ENCODE peak calls at places on chromosomes 3 and 15, in nine cellular contexts. Q is pancreas, H is right atrium auricular region, C is psoas muscle, F is tibial artery, L is heart right ventricle, A is bronchial epithelial cell, Z is cardiac muscle cell, B is A673. W is an unnamed sample. For H3K36me3, the result is how much of the 10 kb centered on the place peaks cover.

GRCh38 chr3:46607603-46608028 is 4.7 kb upstream of the FAM240A start:
- DNase-seq in B (peak), Q (no peak), L (no peak), Z (peak), H (no peak), C (peak), F (no peak), A (no peak), W (no peak)

GRCh38 chr15:29348308-29348914 is 78.8 kb upstream of the NSMCE3 start:
- DNase-seq in F (no peak), C (no peak), Q (no peak), Z (peak), H (no peak), L (no peak), A (peak), B (no peak), W (peak)

GRCh38 chr3:28915711-28916481 is 365.0 kb upstream of the RBMS3 start:
- DNase-seq in A (peak), C (no peak), F (no peak), Z (peak), H (no peak), L (no peak), B (peak), Q (no peak), W (peak)

GRCh38 chr3:150798122-150798618 is 35.2 kb upstream of the SIAH2 start:
- DNase-seq in Q (no peak), F (no peak), L (no peak), B (no peak), A (no peak), H (no peak), C (no peak), Z (peak), W (peak)

GRCh38 chr3:141686477-141687280 is 51.4 kb upstream of the RNF7 start:
- DNase-seq in L (peak), F (peak), Q (no peak), C (peak), B (peak), Z (peak), H (peak), A (peak), W (peak)

GRCh38 chr3:30231277-30232141 is 374.9 kb upstream of the TGFBR2 start:
- DNase-seq in Q (no peak), C (no peak), L (no peak), B (no peak), H (no peak), Z (peak), F (no peak), A (no peak), W (no peak)

GRCh38 chr15:40242671-40243070 is 3.8 kb downstream of the PAK6 start:
- DNase-seq in F (no peak), L (no peak), H (no peak), C (no peak), Q (no peak), A (no peak), B (no peak), Z (no peak), W (no peak)

GRCh38 chr3:186909078-186909853 is 21.1 kb upstream of the ST6GAL1 start:
- DNase-seq in H (no peak), Z (no peak), Q (no peak), C (no peak), B (no peak), F (no peak), L (no peak), A (no peak), W (no peak)

GRCh38 chr15:25090073-25090733 is 135.4 kb downstream of the SNRPN start:
- DNase-seq in H (peak), A (no peak), Q (no peak), L (no peak), C (no peak), B (no peak), Z (no peak), F (no peak), W (no peak)

GRCh38 chr3:155604126-155604525 is 140.7 kb downstream of the PLCH1 start:
- DNase-seq in C (no peak), H (no peak), F (no peak), Z (no peak), L (no peak), A (peak), Q (no peak), B (no peak), W (no peak)

GRCh38 chr3:160676547-160677303 is at the start of gene ARL14:
- DNase-seq in A (peak), F (no peak), H (no peak), B (no peak), C (no peak), Q (no peak), Z (peak), L (no peak), W (peak)

GRCh38 chr3:36866358-36866757 is 78.5 kb downstream of the TRANK1 start:
- DNase-seq in Q (no peak), B (peak), L (no peak), A (no peak), Z (no peak), F (no peak), C (no peak), H (no peak), W (no peak)

GRCh38 chr3:140552403-140552802 is 125.5 kb upstream of the TRIM42 start:
- DNase-seq in L (no peak), Q (no peak), C (no peak), F (no peak), Z (no peak), A (no peak), H (no peak), B (no peak), W (no peak)

GRCh38 chr3:40458473-40458872 is 1.3 kb downstream of the RPL14 start:
- DNase-seq in H (no peak), B (no peak), A (no peak), Z (no peak), Q (no peak), F (no peak), C (no peak), L (no peak), W (no peak)

GRCh38 chr3:119810018-119810435 is 28.1 kb downstream of the NR1I2 start:
- DNase-seq in F (no peak), B (peak), Z (peak), C (no peak), A (peak), L (peak), H (no peak), Q (peak), W (peak)

GRCh38 chr3:42610978-42611377 is 10.5 kb downstream of the NKTR start:
- DNase-seq in Q (no peak), H (no peak), B (no peak), F (no peak), A (no peak), C (no peak), Z (no peak), L (no peak), W (no peak)

GRCh38 chr15:96321422-96322391 is 8.8 kb upstream of the NR2F2 start:
- DNase-seq in A (no peak), H (peak), Z (peak), F (peak), B (peak), C (peak), L (no peak), Q (peak), W (no peak)

GRCh38 chr3:38117748-38118420 is 19.0 kb downstream of the ACAA1 start:
- DNase-seq in A (peak), H (peak), L (peak), Z (peak), C (peak), Q (peak), B (peak), F (peak), W (peak)

GRCh38 chr3:42717311-42717710 is 14.7 kb upstream of the HHATL start:
- DNase-seq in F (no peak), B (no peak), Q (no peak), L (no peak), H (no peak), Z (peak), C (no peak), A (no peak), W (no peak)

GRCh38 chr15:40958146-40958545 is 4.9 kb downstream of the CHAC1 start:
- DNase-seq in Z (no peak), H (no peak), B (no peak), A (no peak), L (no peak), Q (peak), C (peak), F (no peak), W (peak)

GRCh38 chr15:88804257-88804656 is 1.0 kb downstream of the ACAN start:
- DNase-seq in L (no peak), B (no peak), Z (no peak), F (no peak), H (no peak), Q (no peak), C (no peak), A (no peak), W (no peak)

GRCh38 chr15:88802250-88802990 is 816 bp upstream of the ACAN start:
- DNase-seq in C (no peak), Q (no peak), H (no peak), L (no peak), F (no peak), Z (no peak), A (no peak), B (no peak), W (no peak)

GRCh38 chr15:88803241-88803919 is at the start of gene ACAN:
- DNase-seq in H (no peak), Z (no peak), L (no peak), C (no peak), B (no peak), Q (peak), F (no peak), A (no peak), W (no peak)

GRCh38 chr15:88803920-88804247 is 648 bp downstream of the ACAN start:
- DNase-seq in C (no peak), H (no peak), L (no peak), B (no peak), F (no peak), A (no peak), Q (no peak), Z (no peak), W (no peak)

GRCh38 chr15:88802991-88803240 is 320 bp upstream of the ACAN start:
- DNase-seq in C (no peak), Z (no peak), Q (no peak), B (no peak), F (no peak), H (no peak), L (no peak), A (no peak), W (no peak)
- H3K4me3 ChIP-seq in C (peak), Z (peak), Q (peak), B (no peak), F (peak), H (no peak), L (peak), A (no peak), W (no peak)

GRCh38 chr3:183941216-183941615 is 56.5 kb upstream of the PARL start:
- DNase-seq in L (no peak), C (no peak), B (no peak), F (no peak), Z (no peak), A (no peak), Q (no peak), H (no peak), W (no peak)

GRCh38 chr3:183943739-183944138 is 59.1 kb upstream of the PARL start:
- DNase-seq in L (no peak), B (no peak), Z (no peak), Q (no peak), C (no peak), F (no peak), H (no peak), A (no peak), W (no peak)

GRCh38 chr3:183946037-183946436 is 61.4 kb upstream of the PARL start:
- DNase-seq in H (no peak), F (no peak), Z (no peak), Q (no peak), C (no peak), L (no peak), A (no peak), B (no peak), W (no peak)

GRCh38 chr3:183949690-183950089 is 65.0 kb upstream of the PARL start:
- DNase-seq in A (no peak), L (no peak), B (no peak), H (no peak), F (no peak), Q (no peak), Z (no peak), C (no peak), W (no peak)

DNA sequence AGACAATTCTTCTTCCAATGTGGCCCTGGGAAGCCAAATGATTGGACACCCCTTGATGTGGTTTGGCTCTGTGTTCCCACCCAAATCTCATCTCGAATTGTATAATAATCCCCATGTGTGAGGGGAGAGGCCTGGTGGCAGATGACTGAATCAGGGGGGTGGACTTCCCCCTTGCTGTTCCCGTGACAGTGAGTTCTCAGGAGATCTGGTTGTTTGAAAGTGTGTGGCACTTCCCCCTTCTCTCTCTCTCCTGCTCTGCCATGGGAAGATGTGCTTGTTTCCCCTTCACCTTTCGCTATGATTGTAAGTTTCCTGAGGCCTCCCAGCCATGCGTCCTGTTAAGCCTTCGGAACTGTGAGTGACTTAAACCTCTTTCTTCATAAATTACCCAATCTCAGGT is 60.1 kb upstream of the PARL start:
- DNase-seq in Z (no peak), L (no peak), A (no peak), B (no peak), F (no peak), Q (no peak), C (no peak), H (no peak), W (no peak)
- H3K36me3 ChIP-seq in Z (half or more), L (under half), A (under half), B (under half), F (half or more), Q (under half), C (half or more), H (half or more), W (under half)

GRCh38 chr3:123165163-123165562 is 36.6 kb upstream of the SEC22A start:
- DNase-seq in C (no peak), H (no peak), A (no peak), Z (no peak), Q (no peak), B (no peak), F (no peak), L (no peak), W (no peak)
- TF ChIP-seq CTCF in C (no peak), H (no peak), A (no peak), Z (no peak), Q (no peak), B (no peak), F (no peak), L (no peak), W (no peak)

GRCh38 chr15:45587861-45588170 is 637 bp downstream of the BLOC1S6 start:
- DNase-seq in C (no peak), Z (no peak), Q (no peak), H (no peak), B (no peak), A (no peak), F (no peak), L (no peak), W (no peak)

GRCh38 chr15:45589296-45589695 is 2.1 kb downstream of the BLOC1S6 start:
- DNase-seq in L (no peak), F (no peak), Z (no peak), B (no peak), C (no peak), Q (no peak), A (no peak), H (no peak), W (no peak)

GRCh38 chr15:45586990-45587860 is at the start of gene BLOC1S6:
- DNase-seq in C (peak), A (peak), Z (peak), H (peak), L (peak), B (peak), F (peak), Q (peak), W (peak)

GRCh38 chr15:45585069-45585468 is 2.1 kb upstream of the BLOC1S6 start:
- DNase-seq in B (no peak), L (no peak), H (no peak), F (no peak), A (no peak), Q (no peak), Z (no peak), C (no peak), W (no peak)

DNA sequence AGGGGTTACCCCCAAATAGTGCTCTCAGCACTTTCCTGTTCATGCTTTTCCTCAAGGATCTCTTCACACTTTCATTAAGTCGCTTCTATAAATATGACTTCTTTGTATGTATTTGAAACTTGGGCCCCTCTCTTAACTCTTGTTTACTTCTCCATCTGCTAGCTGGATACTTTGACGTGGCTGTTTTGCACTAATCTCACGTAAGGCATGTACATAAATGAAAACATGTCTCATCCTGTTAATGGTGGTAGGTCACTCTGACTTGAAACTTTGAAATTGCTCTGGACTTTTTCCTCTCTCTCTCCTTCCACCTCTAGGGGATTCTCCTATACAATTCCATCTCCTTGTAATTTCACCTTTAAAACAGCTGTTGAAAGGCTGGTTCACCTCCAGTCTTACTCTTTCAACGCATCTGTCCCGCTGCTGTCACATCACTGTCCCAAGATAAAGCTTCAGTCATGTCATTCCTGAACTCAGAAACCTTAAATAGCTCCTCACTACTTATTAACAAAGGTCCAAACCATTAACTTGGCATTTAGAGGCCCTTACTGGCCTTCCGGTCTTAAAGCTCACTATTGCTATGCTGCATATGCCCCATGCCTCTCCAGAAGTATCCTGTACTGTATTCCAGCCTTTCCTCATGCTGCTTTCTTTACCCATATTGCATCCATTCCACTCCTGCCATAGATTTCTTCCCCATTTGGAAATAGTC is 1.2 kb downstream of the BLOC1S6 start:
- DNase-seq in F (no peak), Z (peak), B (no peak), C (no peak), H (no peak), A (peak), L (no peak), Q (no peak), W (no peak)
- H3K4me3 ChIP-seq in F (peak), Z (peak), B (peak), C (peak), H (peak), A (peak), L (peak), Q (peak), W (peak)

GRCh38 chr3:13357074-13357473 is 63.0 kb downstream of the NUP210 start:
- DNase-seq in B (no peak), Z (no peak), Q (no peak), A (no peak), L (no peak), F (no peak), H (no peak), C (no peak), W (no peak)
- H3K36me3 ChIP-seq in B (under half), Z (under half), Q (under half), A (under half), L (under half), F (under half), H (under half), C (half or more), W (under half)

DNA sequence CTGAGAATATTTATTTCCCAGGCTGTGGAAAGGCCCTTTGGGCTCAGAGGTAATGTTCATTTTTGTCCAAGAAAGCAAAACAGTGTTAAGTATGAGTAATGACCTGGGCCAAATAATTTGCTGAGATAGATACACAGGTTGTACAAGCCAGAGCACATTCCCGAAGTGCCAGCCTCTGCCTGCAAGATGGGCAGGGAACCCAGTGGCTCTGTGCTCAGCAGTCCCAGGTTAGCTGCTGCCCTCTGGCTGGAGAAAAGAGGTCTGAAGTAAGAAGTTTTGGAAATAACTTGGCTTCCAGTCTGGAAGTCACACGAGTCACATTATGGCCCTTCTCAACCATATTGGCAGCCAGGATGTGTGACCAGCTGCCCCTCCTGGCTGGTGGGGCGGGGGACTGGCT is 20.2 kb downstream of the MYZAP start:
- DNase-seq in L (peak), A (peak), Q (no peak), F (no peak), B (no peak), Z (peak), H (no peak), C (no peak), W (peak)
- TF ChIP-seq CTCF in L (peak), A (peak), Q (peak), F (peak), B (no peak), Z (peak), H (no peak), C (peak), W (peak)

GRCh38 chr3:138394156-138394555 is 40.3 kb upstream of the ESYT3 start:
- DNase-seq in A (no peak), L (no peak), H (no peak), Z (no peak), Q (no peak), B (no peak), C (no peak), F (peak), W (no peak)

GRCh38 chr3:138390582-138390932 is 42.2 kb downstream of the MRAS start:
- DNase-seq in F (no peak), H (no peak), L (no peak), Q (no peak), Z (no peak), B (no peak), C (no peak), A (no peak), W (no peak)

GRCh38 chr3:138389144-138389601 is 40.8 kb downstream of the MRAS start:
- DNase-seq in A (no peak), F (peak), H (no peak), Q (no peak), Z (peak), C (peak), B (no peak), L (no peak), W (no peak)

GRCh38 chr3:138384971-138385370 is 36.6 kb downstream of the MRAS start:
- DNase-seq in F (no peak), Q (no peak), A (no peak), L (no peak), B (no peak), C (no peak), H (no peak), Z (no peak), W (no peak)

DNA sequence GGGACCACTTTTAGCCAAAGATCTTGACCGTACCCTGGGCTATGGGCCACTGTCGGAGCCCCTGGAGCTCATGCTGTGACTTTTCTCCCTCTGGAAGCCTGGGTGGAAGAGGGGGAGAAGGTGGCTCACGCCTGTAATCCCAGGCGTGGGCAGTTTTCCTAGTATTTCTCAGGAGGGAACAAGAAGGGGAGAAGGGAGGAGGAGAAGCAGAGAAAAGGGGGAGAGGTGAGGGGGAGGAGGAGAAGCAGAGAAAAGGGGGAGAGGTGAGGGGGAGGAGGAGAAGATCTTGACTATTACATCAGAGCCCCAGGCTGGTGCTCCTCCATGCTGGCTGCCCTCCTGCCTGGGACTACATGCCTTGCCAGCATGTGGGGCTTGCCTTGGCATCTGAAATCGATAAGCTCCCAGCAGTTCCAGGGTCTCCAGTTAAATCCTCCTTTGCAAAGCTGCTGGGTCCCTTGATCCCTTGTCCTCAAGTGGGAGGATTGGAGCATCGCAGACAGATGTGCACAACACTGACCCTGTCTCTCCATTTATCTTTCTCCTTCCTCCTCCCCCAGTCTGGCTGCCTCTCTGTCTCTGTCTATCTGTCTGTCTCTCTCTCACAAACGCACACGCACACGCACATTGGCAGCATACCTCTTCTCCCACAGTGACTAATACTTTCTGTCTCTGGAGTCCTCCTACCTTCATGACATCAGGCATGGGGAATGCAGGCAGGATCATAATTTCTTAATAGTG is 41.6 kb downstream of the MRAS start:
- DNase-seq in Z (peak), B (peak), L (no peak), A (peak), F (peak), C (peak), Q (no peak), H (no peak), W (peak)
- H3K4me3 ChIP-seq in Z (no peak), B (no peak), L (no peak), A (no peak), F (no peak), C (peak), Q (no peak), H (no peak), W (no peak)